ENCODE peak calls at places on chromosomes 5 and 9, in ten cellular contexts. R is AG09309, P is RWPE2, C is spleen, Y is HFFc6, E is mucosa of descending colon, M is adrenal gland, X is heart left ventricle, W is dorsolateral prefrontal cortex, V is esophagus muscularis mucosa. S is an unnamed sample.

GRCh38 chr5:111236995-111237394 is 12.8 kb downstream of the CAMK4 start:
- DNase-seq in R (no peak), P (no peak), C (no peak), Y (no peak), E (no peak), M (no peak), X (no peak), W (no peak), V (no peak), S (no peak)

GRCh38 chr9:69181908-69182353 is 7.9 kb downstream of the TJP2 start:
- DNase-seq in R (no peak), P (no peak), C (no peak), Y (no peak), E (no peak), M (no peak), X (no peak), W (peak), V (no peak), S (no peak)

GRCh38 chr9:13758876-13759275 is 479.4 kb upstream of the MPDZ start:
- DNase-seq in R (no peak), P (no peak), C (no peak), Y (no peak), E (no peak), M (no peak), X (peak), W (no peak), V (no peak), S (no peak)

GRCh38 chr5:42600441-42600840 is 156.2 kb upstream of the CCDC152 start:
- DNase-seq in R (no peak), P (no peak), C (no peak), Y (no peak), E (no peak), M (no peak), X (no peak), W (no peak), V (no peak), S (no peak)

GRCh38 chr5:72205431-72206009 is 98.2 kb downstream of the MAP1B start:
- DNase-seq in R (no peak), P (no peak), C (no peak), Y (peak), E (no peak), M (no peak), X (no peak), W (no peak), V (no peak), S (no peak)

GRCh38 chr5:74903165-74903787 is 37.1 kb upstream of the FAM169A start:
- DNase-seq in R (no peak), P (peak), C (no peak), Y (no peak), E (peak), M (peak), X (no peak), W (no peak), V (no peak), S (peak)

GRCh38 chr5:34854459-34855174 is 15.7 kb downstream of the TTC23L start:
- DNase-seq in R (no peak), P (no peak), C (no peak), Y (no peak), E (no peak), M (no peak), X (no peak), W (no peak), V (no peak), S (no peak)

GRCh38 chr5:148949871-148950863 is 112.7 kb downstream of the SH3TC2 start:
- DNase-seq in R (no peak), P (peak), C (no peak), Y (no peak), E (no peak), M (no peak), X (peak), W (peak), V (no peak), S (peak)

GRCh38 chr5:172540099-172540870 is 86.0 kb upstream of the SH3PXD2B start:
- DNase-seq in R (no peak), P (peak), C (peak), Y (no peak), E (no peak), M (no peak), X (no peak), W (no peak), V (peak), S (no peak)

GRCh38 chr5:14035859-14036440 is 91.5 kb upstream of the DNAH5 start:
- DNase-seq in R (peak), P (peak), C (no peak), Y (peak), E (no peak), M (peak), X (no peak), W (peak), V (no peak), S (peak)

GRCh38 chr5:155726267-155726666 is 600.7 kb upstream of the SGCD start:
- DNase-seq in R (no peak), P (no peak), C (no peak), Y (no peak), E (no peak), M (no peak), X (no peak), W (no peak), V (no peak), S (peak)

GRCh38 chr9:95505676-95506437 is 10.9 kb downstream of the PTCH1 start:
- DNase-seq in R (no peak), P (no peak), C (no peak), Y (no peak), E (peak), M (peak), X (peak), W (no peak), V (no peak), S (peak)

GRCh38 chr9:131017067-131017466 is 8.1 kb downstream of the LAMC3 start:
- DNase-seq in R (no peak), P (no peak), C (no peak), Y (no peak), E (no peak), M (no peak), X (peak), W (no peak), V (no peak), S (no peak)

GRCh38 chr5:95884511-95884910 is 62.0 kb upstream of the GLRX start:
- DNase-seq in R (no peak), P (no peak), C (no peak), Y (peak), E (no peak), M (no peak), X (no peak), W (no peak), V (no peak), S (no peak)

GRCh38 chr5:137320056-137321045 is 178.8 kb downstream of the SPOCK1 start:
- DNase-seq in R (no peak), P (no peak), C (no peak), Y (peak), E (no peak), M (peak), X (no peak), W (peak), V (no peak), S (peak)

GRCh38 chr9:31243386-31243785 is 1141.1 kb upstream of the ACO1 start:
- DNase-seq in R (no peak), P (no peak), C (no peak), Y (no peak), E (no peak), M (no peak), X (no peak), W (no peak), V (no peak), S (no peak)

GRCh38 chr9:138006576-138007233 is 129.1 kb downstream of the CACNA1B start:
- DNase-seq in R (no peak), P (no peak), C (peak), Y (no peak), E (no peak), M (no peak), X (peak), W (peak), V (no peak), S (no peak)
- TF ChIP-seq CTCF in R (no peak), P (no peak), C (no peak), Y (no peak), E (no peak), M (no peak), X (no peak), W (no peak), V (no peak), S (no peak)

DNA sequence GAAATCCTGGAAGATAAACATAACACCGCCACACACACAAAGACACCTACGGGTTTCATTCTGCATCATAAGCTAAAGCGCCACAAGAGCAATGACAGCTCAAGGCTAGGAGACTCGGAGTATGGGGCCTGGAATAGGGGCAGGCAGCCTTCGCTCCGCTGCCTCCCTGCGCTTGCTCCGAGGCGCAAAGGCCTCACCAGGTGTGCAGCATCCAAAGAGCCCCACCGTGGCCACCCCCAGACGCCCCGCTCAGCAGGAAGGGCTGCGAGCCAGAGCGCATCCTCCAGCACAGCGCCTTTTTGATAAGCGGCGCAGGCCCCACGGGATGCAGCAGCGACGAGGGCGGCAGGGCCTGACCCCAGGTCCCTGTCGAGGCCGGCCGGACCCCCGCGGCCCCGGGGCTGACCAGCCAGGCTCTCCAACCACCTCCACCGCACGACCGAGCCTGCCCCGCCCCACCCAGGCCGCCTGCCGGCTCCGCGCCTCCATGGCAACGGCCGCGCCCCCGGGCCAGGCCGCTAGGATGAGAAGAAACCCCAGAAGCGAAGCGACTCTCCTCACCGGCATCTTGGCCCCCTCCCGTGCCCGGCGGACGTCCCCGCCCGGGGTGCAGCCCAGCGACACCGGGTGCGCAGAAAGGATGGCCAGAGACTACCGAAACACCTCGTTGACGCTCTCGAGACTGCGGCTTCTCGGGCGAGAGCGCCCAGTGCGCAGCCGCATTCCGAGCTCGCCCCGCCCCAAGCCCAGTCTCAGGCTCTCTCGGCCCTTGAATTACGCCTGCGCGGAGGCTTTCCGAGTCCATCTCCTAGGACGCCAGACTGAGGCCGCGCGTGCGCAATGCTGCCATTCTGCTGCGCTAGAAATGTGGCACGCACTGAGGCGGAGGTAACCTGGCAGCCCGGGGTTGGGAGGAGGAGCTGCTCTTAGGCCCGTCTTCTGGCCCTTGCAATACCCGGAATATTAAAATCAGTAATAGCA is at the start of gene KIF3A:
- DNase-seq in R (peak), P (peak), C (peak), Y (peak), E (peak), M (peak), X (peak), W (peak), V (peak), S (peak)
- TF ChIP-seq CTCF in R (no peak), P (no peak), C (peak), Y (peak), E (no peak), M (no peak), X (peak), W (peak), V (no peak), S (no peak)

DNA sequence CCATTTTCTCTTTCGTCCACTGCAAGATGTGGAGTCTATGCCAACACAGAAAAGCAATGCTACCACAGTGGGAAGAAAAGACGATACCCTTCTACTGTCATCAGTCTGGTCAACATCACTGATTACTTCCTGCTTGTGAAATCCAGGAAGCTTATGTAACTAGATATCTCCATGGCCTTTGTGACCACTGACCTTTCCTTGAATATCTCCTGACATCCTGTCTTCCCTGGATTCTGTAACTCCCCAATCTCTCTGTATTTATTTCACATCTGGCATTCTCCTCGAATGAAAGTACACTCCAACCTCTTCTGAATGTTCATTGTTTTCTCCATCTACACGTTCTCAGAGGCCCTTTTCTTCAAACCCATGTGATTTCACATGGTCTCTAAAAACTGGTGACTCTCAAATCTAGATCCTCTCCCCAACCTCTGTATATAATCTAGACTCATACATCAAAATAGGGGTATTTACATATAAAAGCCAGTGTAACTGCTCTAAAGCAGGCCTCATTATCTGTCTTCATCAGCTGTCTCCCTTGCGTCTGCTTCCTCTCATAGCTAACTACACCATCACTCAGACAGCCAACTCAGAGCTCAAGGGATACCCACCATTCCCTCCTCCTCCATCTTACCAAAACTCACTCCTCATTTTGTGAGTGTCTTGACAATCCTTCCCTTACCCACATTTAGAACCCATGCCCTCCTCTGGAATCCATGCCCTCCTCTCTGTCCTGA is 156.8 kb downstream of the SEMA5A start:
- DNase-seq in R (no peak), P (no peak), C (no peak), Y (no peak), E (no peak), M (no peak), X (no peak), W (no peak), V (no peak), S (no peak)
- TF ChIP-seq CTCF in R (no peak), P (no peak), C (no peak), Y (no peak), E (no peak), M (no peak), X (no peak), W (no peak), V (no peak), S (no peak)

GRCh38 chr5:64181440-64181839 is 15.8 kb downstream of the RNF180 start:
- DNase-seq in R (no peak), P (no peak), C (no peak), Y (no peak), E (no peak), M (no peak), X (no peak), W (no peak), V (no peak), S (no peak)

GRCh38 chr5:64180661-64181343 is 15.2 kb downstream of the RNF180 start:
- DNase-seq in R (no peak), P (no peak), C (no peak), Y (no peak), E (no peak), M (peak), X (no peak), W (no peak), V (no peak), S (peak)

GRCh38 chr5:64176301-64176700 is 10.7 kb downstream of the RNF180 start:
- DNase-seq in R (no peak), P (no peak), C (no peak), Y (no peak), E (no peak), M (no peak), X (no peak), W (no peak), V (no peak), S (no peak)
- TF ChIP-seq CTCF in R (no peak), P (no peak), C (no peak), Y (no peak), E (no peak), M (no peak), X (no peak), W (no peak), V (no peak), S (no peak)

GRCh38 chr9:78724896-78725295 is 428.0 kb downstream of the PSAT1 start:
- DNase-seq in R (no peak), P (no peak), C (no peak), Y (no peak), E (no peak), M (no peak), X (no peak), W (no peak), V (no peak), S (no peak)
- TF ChIP-seq CTCF in R (no peak), P (no peak), C (no peak), Y (no peak), E (no peak), M (no peak), X (no peak), W (no peak), V (no peak), S (no peak)

S was measured in MCF 10A.